ENCODE peak calls at places on chromosomes 7 and 10, in ten cellular contexts. C is heart left ventricle; Y is CD8-positive, alpha-beta T cell; P is neuronal stem cell; U is mucosa of descending colon; A is uterus; L is upper lobe of right lung; K is OCI-LY7; O is CD8-positive, alpha-beta memory T cell; B is prostate gland. V is an unnamed sample.
A peak's percentile ranks its signal among the peaks of the same experiment; 100 is the strongest.

GRCh38 chr10:43421519-43421918 is 12.5 kb upstream of the HNRNPF start:
- DNase-seq in C (no peak), Y (no peak), P (no peak), U (no peak), A (no peak), L (no peak), K (no peak), O (no peak), B (no peak), V (no peak)

GRCh38 chr10:33336606-33337334 is 2.3 kb upstream of the NRP1 start:
- DNase-seq in C (peak; percentile 82), Y (no peak), P (peak; percentile 45), U (peak; percentile 62), A (peak; percentile 57), L (peak; percentile 73), K (no peak), O (no peak), B (peak; percentile 9), V (no peak)

GRCh38 chr10:107623292-107623691 is 458.8 kb upstream of the SORCS1 start:
- DNase-seq in C (no peak), Y (no peak), P (no peak), U (no peak), A (no peak), L (no peak), K (no peak), O (no peak), B (no peak), V (no peak)

GRCh38 chr7:130362251-130362650 is 17.6 kb downstream of the CPA5 start:
- DNase-seq in C (no peak), Y (no peak), P (no peak), U (no peak), A (no peak), L (peak; percentile 38), K (no peak), O (no peak), B (no peak), V (no peak)

GRCh38 chr10:68096913-68097509 is 12.3 kb upstream of the MYPN start:
- DNase-seq in C (peak; percentile 29), Y (no peak), P (no peak), U (peak; percentile 33), A (no peak), L (no peak), K (no peak), O (no peak), B (no peak), V (no peak)

GRCh38 chr10:44993226-44993921 is 7.3 kb upstream of the ZNF22 start:
- DNase-seq in C (no peak), Y (no peak), P (no peak), U (no peak), A (peak; percentile 18), L (no peak), K (no peak), O (no peak), B (no peak), V (no peak)

GRCh38 chr7:133258174-133258573 is 5.3 kb downstream of the EXOC4 start:
- DNase-seq in C (no peak), Y (no peak), P (no peak), U (no peak), A (no peak), L (no peak), K (no peak), O (no peak), B (no peak), V (no peak)

GRCh38 chr10:69428138-69428537 is 11.4 kb upstream of the TACR2 start:
- DNase-seq in C (no peak), Y (no peak), P (no peak), U (no peak), A (no peak), L (no peak), K (no peak), O (no peak), B (no peak), V (no peak)

GRCh38 chr7:66639773-66640172 is 11.1 kb downstream of the KCTD7 start:
- DNase-seq in C (no peak), Y (no peak), P (no peak), U (no peak), A (no peak), L (no peak), K (no peak), O (no peak), B (no peak), V (no peak)

GRCh38 chr7:18177815-18178660 is 150.4 kb upstream of the PRPS1L1 start:
- DNase-seq in C (no peak), Y (no peak), P (no peak), U (no peak), A (no peak), L (peak; percentile 65), K (no peak), O (no peak), B (no peak), V (no peak)

GRCh38 chr10:34727595-34728033 is 87.5 kb downstream of the PARD3 start:
- DNase-seq in C (no peak), Y (no peak), P (no peak), U (no peak), A (peak; percentile 32), L (peak; percentile 68), K (no peak), O (no peak), B (peak; percentile 57), V (no peak)

GRCh38 chr10:29254123-29255046 is 34.5 kb upstream of the LYZL1 start:
- DNase-seq in C (no peak), Y (no peak), P (peak; percentile 67), U (no peak), A (peak; percentile 46), L (no peak), K (no peak), O (no peak), B (no peak), V (peak; percentile 40)

GRCh38 chr7:133703547-133703946 is 423.6 kb upstream of the LRGUK start:
- DNase-seq in C (no peak), Y (no peak), P (no peak), U (no peak), A (no peak), L (no peak), K (no peak), O (no peak), B (no peak), V (no peak)

GRCh38 chr10:13890233-13890616 is 303.5 kb downstream of the PRPF18 start:
- DNase-seq in C (no peak), Y (no peak), P (no peak), U (no peak), A (no peak), L (no peak), K (no peak), O (no peak), B (no peak), V (no peak)

GRCh38 chr7:140275069-140275961 is 98.5 kb upstream of the KDM7A start:
- DNase-seq in C (no peak), Y (no peak), P (no peak), U (no peak), A (no peak), L (no peak), K (no peak), O (no peak), B (no peak), V (no peak)

GRCh38 chr10:102399217-102400021 is 3.9 kb downstream of the NFKB2 start:
- DNase-seq in C (peak; percentile 90), Y (peak; percentile 78), P (peak; percentile 86), U (peak; percentile 94), A (peak; percentile 89), L (peak; percentile 95), K (peak; percentile 90), O (peak; percentile 90), B (peak; percentile 85), V (peak; percentile 93)

GRCh38 chr10:118595598-118596425 is at the start of gene PRLHR:
- DNase-seq in C (peak; percentile 29), Y (no peak), P (peak; percentile 74), U (no peak), A (peak; percentile 42), L (no peak), K (no peak), O (no peak), B (no peak), V (peak; percentile 46)

GRCh38 chr10:46080886-46081285 is 34.8 kb upstream of the MSMB start:
- DNase-seq in C (no peak), Y (no peak), P (no peak), U (no peak), A (no peak), L (no peak), K (no peak), O (no peak), B (no peak), V (no peak)
- H3K4me1 ChIP-seq in C (no peaks in the 10 kb centered on the region), Y (peaks cover 18% of the 10 kb centered on the region), P (no peaks in the 10 kb centered on the region), U (no peaks in the 10 kb centered on the region), A (no peaks in the 10 kb centered on the region), L (no peaks in the 10 kb centered on the region), K (peaks cover 10% of the 10 kb centered on the region), O (peaks cover 16% of the 10 kb centered on the region), B (no peaks in the 10 kb centered on the region), V (no peaks in the 10 kb centered on the region)

DNA sequence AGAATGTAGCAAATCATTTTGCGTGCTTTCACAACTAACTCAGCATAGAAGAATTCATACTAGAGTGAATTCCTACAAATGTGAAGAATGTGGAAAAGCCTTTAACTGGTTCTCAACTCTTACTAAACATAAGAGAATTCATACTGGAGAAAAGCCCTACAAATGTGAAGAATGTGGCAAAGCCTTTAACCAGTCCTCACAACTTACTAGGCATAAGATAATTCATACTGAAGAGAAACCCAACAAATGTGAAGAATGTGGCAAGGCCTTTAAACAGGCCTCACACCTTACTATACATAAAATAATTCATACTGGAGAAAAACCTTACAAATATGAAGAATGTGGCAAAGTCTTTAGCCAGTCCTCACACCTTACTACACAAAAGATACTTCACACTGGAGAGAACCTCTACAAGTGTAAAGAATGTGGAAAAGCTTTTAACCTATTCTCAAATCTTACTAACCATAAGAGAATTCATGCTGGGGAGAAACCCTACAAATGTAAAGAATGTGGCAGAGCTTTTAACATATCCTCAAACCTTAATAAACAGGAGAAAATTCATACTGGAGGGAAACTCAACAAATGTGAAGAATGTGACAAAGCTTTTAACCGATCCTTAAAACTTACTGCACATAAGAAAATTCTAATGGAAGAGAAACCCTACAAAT is 40.8 kb downstream of the ZNF107 start:
- DNase-seq in C (no peak), Y (no peak), P (no peak), U (no peak), A (no peak), L (no peak), K (no peak), O (no peak), B (no peak), V (no peak)
- H3K9me3 ChIP-seq in C (peaks cover 82% of the 10 kb centered on the region), Y (peaks cover 46% of the 10 kb centered on the region), P (peaks cover 8% of the 10 kb centered on the region), U (peaks cover 99% of the 10 kb centered on the region), A (no peaks in the 10 kb centered on the region), L (peaks cover 58% of the 10 kb centered on the region), K (peaks cover 72% of the 10 kb centered on the region), O (peaks cover 58% of the 10 kb centered on the region), B (no peaks in the 10 kb centered on the region), V (peaks cover 30% of the 10 kb centered on the region)

GRCh38 chr7:2472744-2473143 is 3.5 kb downstream of the GRIFIN start:
- DNase-seq in C (no peak), Y (no peak), P (no peak), U (no peak), A (no peak), L (no peak), K (no peak), O (no peak), B (no peak), V (no peak)
- H3K4me3 ChIP-seq in C (no peak overlapping the region), Y (no peak overlapping the region), P (no peak overlapping the region), U (no peak overlapping the region), A (no peak overlapping the region), L (no peak overlapping the region), K (no peak overlapping the region), O (no peak overlapping the region), B (no peak overlapping the region), V (no peak overlapping the region)

DNA sequence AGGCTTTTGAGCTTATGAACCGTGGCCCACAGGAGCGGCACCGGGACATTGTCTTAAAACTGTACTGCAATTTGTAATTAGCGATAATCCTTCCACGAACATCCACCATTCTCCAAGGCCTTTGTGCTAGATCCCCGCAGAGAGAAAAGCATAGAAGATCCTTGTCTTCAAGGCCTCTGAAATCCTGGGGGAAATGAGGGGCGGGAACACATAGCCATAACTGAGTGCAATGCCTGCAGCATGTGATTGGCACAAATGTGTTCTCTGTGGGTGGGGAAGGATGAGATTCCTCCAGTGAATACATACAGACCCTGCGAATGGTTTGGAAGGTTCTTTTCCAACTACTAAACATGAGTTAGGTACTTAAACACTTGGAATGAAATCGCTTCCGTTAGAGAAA is 25.9 kb upstream of the PROSER2 start:
- DNase-seq in C (no peak), Y (no peak), P (no peak), U (no peak), A (no peak), L (no peak), K (no peak), O (no peak), B (no peak), V (no peak)
- H3K4me1 ChIP-seq in C (no peaks in the 10 kb centered on the region), Y (no peaks in the 10 kb centered on the region), P (peaks cover 6% of the 10 kb centered on the region), U (no peaks in the 10 kb centered on the region), A (no peaks in the 10 kb centered on the region), L (no peaks in the 10 kb centered on the region), K (peaks cover 10% of the 10 kb centered on the region), O (no peaks in the 10 kb centered on the region), B (peaks cover 3% of the 10 kb centered on the region), V (peaks cover 7% of the 10 kb centered on the region)